ENCODE peak calls at places on chromosomes 4 and X, in six cellular contexts. One of them, this sample, is unnamed.

GRCh38 chr4:89929425-89930272 is 35.0 kb downstream of the MMRN1 start:
- DNase-seq in IMR-90: no peak
- DNase-seq in Peyer's patch: no peak
- DNase-seq in spleen: no peak
- DNase-seq in NB4: no peak
- DNase-seq in tibial nerve: no peak
- DNase-seq in this sample: no peak

GRCh38 chr4:52358855-52359254 is 300.2 kb downstream of the USP46 start:
- DNase-seq in tibial nerve: no peak
- DNase-seq in IMR-90: no peak
- DNase-seq in NB4: no peak
- DNase-seq in Peyer's patch: no peak
- DNase-seq in spleen: no peak
- DNase-seq in this sample: no peak

GRCh38 chr4:85952982-85953650 is 406.7 kb downstream of the MAPK10 start:
- DNase-seq in IMR-90: no peak
- DNase-seq in NB4: no peak
- DNase-seq in tibial nerve: no peak
- DNase-seq in spleen: no peak
- DNase-seq in Peyer's patch: no peak
- DNase-seq in this sample: no peak

GRCh38 chr4:109009909-109010308 is 247.1 kb upstream of the ETNPPL start:
- DNase-seq in Peyer's patch: no peak
- DNase-seq in NB4: no peak
- DNase-seq in IMR-90: peak; percentile 84
- DNase-seq in spleen: no peak
- DNase-seq in tibial nerve: no peak
- DNase-seq in this sample: no peak

GRCh38 chrX:57329008-57329407 is 42.5 kb downstream of the FAAH2 start:
- DNase-seq in spleen: no peak
- DNase-seq in Peyer's patch: no peak
- DNase-seq in IMR-90: no peak
- DNase-seq in tibial nerve: no peak
- DNase-seq in NB4: peak; percentile 1
- DNase-seq in this sample: no peak

GRCh38 chr4:114015444-114015899 is 36.0 kb upstream of the ARSJ start:
- DNase-seq in Peyer's patch: no peak
- DNase-seq in NB4: no peak
- DNase-seq in IMR-90: peak; percentile 99
- DNase-seq in spleen: no peak
- DNase-seq in tibial nerve: no peak
- DNase-seq in this sample: no peak

GRCh38 chrX:131146702-131147101 is 88.6 kb downstream of the ARHGAP36 start:
- DNase-seq in spleen: no peak
- DNase-seq in tibial nerve: no peak
- DNase-seq in Peyer's patch: no peak
- DNase-seq in IMR-90: no peak
- DNase-seq in NB4: no peak
- DNase-seq in this sample: no peak

GRCh38 chr4:153205757-153206156 is 1.5 kb downstream of the TRIM2 start:
- DNase-seq in tibial nerve: no peak
- DNase-seq in IMR-90: no peak
- DNase-seq in Peyer's patch: peak; percentile 77
- DNase-seq in spleen: no peak
- DNase-seq in NB4: no peak
- DNase-seq in this sample: no peak

GRCh38 chrX:150683536-150684146 is 9.6 kb upstream of the MTMR1 start:
- DNase-seq in IMR-90: peak; percentile 33
- DNase-seq in NB4: peak; percentile 57
- DNase-seq in spleen: no peak
- DNase-seq in tibial nerve: no peak
- DNase-seq in Peyer's patch: no peak
- DNase-seq in this sample: no peak

GRCh38 chr4:42570221-42570620 is 86.7 kb downstream of the ATP8A1 start:
- DNase-seq in spleen: no peak
- DNase-seq in tibial nerve: no peak
- DNase-seq in NB4: no peak
- DNase-seq in IMR-90: no peak
- DNase-seq in Peyer's patch: no peak
- DNase-seq in this sample: peak; percentile 63

GRCh38 chr4:101277661-101278060 is 69.7 kb downstream of the PPP3CA start:
- DNase-seq in spleen: no peak
- DNase-seq in IMR-90: peak; percentile 81
- DNase-seq in tibial nerve: no peak
- DNase-seq in Peyer's patch: no peak
- DNase-seq in NB4: no peak
- DNase-seq in this sample: no peak

GRCh38 chr4:95601342-95601741 is 52.6 kb upstream of the UNC5C start:
- DNase-seq in NB4: peak; percentile 47
- DNase-seq in tibial nerve: no peak
- DNase-seq in IMR-90: no peak
- DNase-seq in Peyer's patch: no peak
- DNase-seq in spleen: no peak
- DNase-seq in this sample: no peak

GRCh38 chrX:140701480-140701879 is 8.1 kb upstream of the LINC00632 start:
- DNase-seq in Peyer's patch: no peak
- DNase-seq in IMR-90: peak; percentile 37
- DNase-seq in spleen: no peak
- DNase-seq in tibial nerve: no peak
- DNase-seq in NB4: peak; percentile 31
- DNase-seq in this sample: no peak

GRCh38 chrX:16953606-16954211 is 7.3 kb downstream of the REPS2 start:
- DNase-seq in spleen: no peak
- DNase-seq in Peyer's patch: no peak
- DNase-seq in tibial nerve: no peak
- DNase-seq in IMR-90: no peak
- DNase-seq in NB4: peak; percentile 16
- DNase-seq in this sample: no peak

GRCh38 chrX:118156254-118156952 is 39.8 kb upstream of the KLHL13 start:
- DNase-seq in Peyer's patch: no peak
- DNase-seq in NB4: no peak
- DNase-seq in spleen: no peak
- DNase-seq in IMR-90: no peak
- DNase-seq in tibial nerve: no peak
- DNase-seq in this sample: no peak

GRCh38 chr4:37951465-37952352 is 8.5 kb upstream of the PTTG2 start:
- DNase-seq in tibial nerve: no peak
- DNase-seq in IMR-90: no peak
- DNase-seq in spleen: no peak
- DNase-seq in NB4: no peak
- DNase-seq in Peyer's patch: no peak
- DNase-seq in this sample: no peak

GRCh38 chr4:137125011-137125410 is 407.3 kb downstream of the PCDH18 start:
- DNase-seq in IMR-90: peak; percentile 55
- DNase-seq in NB4: peak; percentile 8
- DNase-seq in spleen: no peak
- DNase-seq in tibial nerve: no peak
- DNase-seq in Peyer's patch: no peak
- DNase-seq in this sample: no peak
- H3K4me3 ChIP-seq in IMR-90: peak overlapping the region; percentile 44
- H3K4me3 ChIP-seq in NB4: no peak overlapping the region
- H3K4me3 ChIP-seq in spleen: peak overlapping the region; percentile 8
- H3K4me3 ChIP-seq in tibial nerve: peak overlapping the region; percentile 36
- H3K4me3 ChIP-seq in Peyer's patch: no peak overlapping the region
- H3K4me3 ChIP-seq in this sample: peak overlapping the region; percentile 38

GRCh38 chrX:45623266-45623665 is 422.6 kb upstream of the DIPK2B start:
- DNase-seq in Peyer's patch: no peak
- DNase-seq in NB4: no peak
- DNase-seq in tibial nerve: no peak
- DNase-seq in IMR-90: peak; percentile 91
- DNase-seq in spleen: no peak
- DNase-seq in this sample: no peak
- TF ChIP-seq POLR2A in Peyer's patch: no peak
- TF ChIP-seq POLR2A in NB4: no peak
- TF ChIP-seq POLR2A in tibial nerve: no peak
- TF ChIP-seq POLR2A in IMR-90: no peak
- TF ChIP-seq POLR2A in spleen: no peak
- TF ChIP-seq POLR2A in this sample: no peak

GRCh38 chr4:84803121-84803520 is 163.4 kb downstream of the WDFY3 start:
- DNase-seq in Peyer's patch: no peak
- DNase-seq in tibial nerve: no peak
- DNase-seq in IMR-90: no peak
- DNase-seq in spleen: no peak
- DNase-seq in NB4: no peak
- DNase-seq in this sample: no peak

GRCh38 chr4:84800256-84800655 is 166.2 kb downstream of the WDFY3 start:
- DNase-seq in tibial nerve: no peak
- DNase-seq in IMR-90: peak; percentile 54
- DNase-seq in spleen: no peak
- DNase-seq in NB4: no peak
- DNase-seq in Peyer's patch: no peak
- DNase-seq in this sample: no peak

GRCh38 chr4:84808332-84808731 is 158.2 kb downstream of the WDFY3 start:
- DNase-seq in IMR-90: no peak
- DNase-seq in NB4: no peak
- DNase-seq in tibial nerve: no peak
- DNase-seq in spleen: no peak
- DNase-seq in Peyer's patch: no peak
- DNase-seq in this sample: no peak

GRCh38 chr4:84803720-84804119 is 162.8 kb downstream of the WDFY3 start:
- DNase-seq in tibial nerve: no peak
- DNase-seq in NB4: no peak
- DNase-seq in Peyer's patch: no peak
- DNase-seq in IMR-90: peak; percentile 63
- DNase-seq in spleen: no peak
- DNase-seq in this sample: no peak

GRCh38 chr4:84804126-84804525 is 162.4 kb downstream of the WDFY3 start:
- DNase-seq in tibial nerve: no peak
- DNase-seq in Peyer's patch: no peak
- DNase-seq in spleen: no peak
- DNase-seq in NB4: no peak
- DNase-seq in IMR-90: peak; percentile 61
- DNase-seq in this sample: no peak
- H3K4me3 ChIP-seq in tibial nerve: no peak overlapping the region
- H3K4me3 ChIP-seq in Peyer's patch: no peak overlapping the region
- H3K4me3 ChIP-seq in spleen: no peak overlapping the region
- H3K4me3 ChIP-seq in NB4: no peak overlapping the region
- H3K4me3 ChIP-seq in IMR-90: no peak overlapping the region
- H3K4me3 ChIP-seq in this sample: no peak overlapping the region

GRCh38 chr4:165325732-165326512 is 1.5 kb upstream of the MSMO1 start:
- DNase-seq in NB4: peak; percentile 84
- DNase-seq in spleen: no peak
- DNase-seq in tibial nerve: no peak
- DNase-seq in IMR-90: peak; percentile 93
- DNase-seq in Peyer's patch: no peak
- DNase-seq in this sample: no peak

GRCh38 chr4:165328708-165329107 is 1.2 kb downstream of the MSMO1 start:
- DNase-seq in spleen: no peak
- DNase-seq in Peyer's patch: no peak
- DNase-seq in tibial nerve: no peak
- DNase-seq in IMR-90: no peak
- DNase-seq in NB4: no peak
- DNase-seq in this sample: no peak

GRCh38 chr4:165328101-165328425 is 594 bp downstream of the MSMO1 start:
- DNase-seq in IMR-90: no peak
- DNase-seq in tibial nerve: no peak
- DNase-seq in spleen: no peak
- DNase-seq in Peyer's patch: no peak
- DNase-seq in NB4: no peak
- DNase-seq in this sample: no peak

GRCh38 chr4:165326831-165327210 is 648 bp upstream of the MSMO1 start:
- DNase-seq in tibial nerve: no peak
- DNase-seq in IMR-90: peak; percentile 9
- DNase-seq in spleen: peak; percentile 77
- DNase-seq in NB4: peak; percentile 52
- DNase-seq in Peyer's patch: peak; percentile 71
- DNase-seq in this sample: no peak

GRCh38 chr4:165327211-165328100 is at the start of gene MSMO1:
- DNase-seq in Peyer's patch: peak; percentile 100
- DNase-seq in NB4: peak; percentile 99
- DNase-seq in tibial nerve: peak; percentile 97
- DNase-seq in spleen: peak; percentile 100
- DNase-seq in IMR-90: peak; percentile 99
- DNase-seq in this sample: peak; percentile 99
- TF ChIP-seq POLR2A in Peyer's patch: peak; percentile 88
- TF ChIP-seq POLR2A in NB4: peak; percentile 65
- TF ChIP-seq POLR2A in tibial nerve: peak; percentile 39
- TF ChIP-seq POLR2A in spleen: peak; percentile 89
- TF ChIP-seq POLR2A in IMR-90: peak; percentile 69
- TF ChIP-seq POLR2A in this sample: peak; percentile 70

DNA sequence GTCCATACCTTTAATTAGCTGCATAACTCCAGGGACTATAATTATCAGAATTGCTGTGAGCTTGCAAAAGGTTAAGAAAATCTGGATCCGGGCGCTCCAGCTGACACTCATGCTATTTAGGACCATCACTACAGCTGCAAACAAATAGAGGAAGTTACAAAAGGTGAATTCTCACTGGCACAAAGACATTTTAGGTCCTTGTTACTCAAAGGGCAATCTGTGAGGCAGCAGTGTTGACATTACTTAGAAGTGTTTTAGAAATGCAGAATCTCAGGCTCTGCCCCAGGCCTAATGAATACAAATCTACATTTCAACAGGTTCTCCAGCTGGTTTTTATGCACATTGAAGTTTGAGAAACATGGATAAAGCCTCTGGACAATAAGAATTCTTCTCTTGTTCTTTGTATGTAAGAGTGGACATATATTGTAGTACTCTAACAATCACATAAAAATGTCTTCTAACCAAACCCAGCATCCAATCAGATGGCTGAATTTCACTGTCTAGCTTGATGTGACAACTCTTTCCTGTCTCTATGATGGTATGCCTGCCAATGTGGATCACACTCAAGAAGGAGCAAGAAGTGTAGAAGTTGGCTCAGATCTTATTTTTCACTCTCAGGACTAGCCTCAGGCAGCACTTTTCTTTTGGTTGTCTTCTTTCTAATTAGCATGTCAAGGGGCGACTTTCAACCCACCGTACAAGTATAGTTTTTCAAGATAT is 18.8 kb downstream of the SLC7A11 start:
- DNase-seq in Peyer's patch: no peak
- DNase-seq in spleen: no peak
- DNase-seq in NB4: peak; percentile 28
- DNase-seq in tibial nerve: no peak
- DNase-seq in IMR-90: no peak
- DNase-seq in this sample: no peak
- H3K4me3 ChIP-seq in Peyer's patch: no peak overlapping the region
- H3K4me3 ChIP-seq in spleen: no peak overlapping the region
- H3K4me3 ChIP-seq in NB4: no peak overlapping the region
- H3K4me3 ChIP-seq in tibial nerve: no peak overlapping the region
- H3K4me3 ChIP-seq in IMR-90: no peak overlapping the region
- H3K4me3 ChIP-seq in this sample: no peak overlapping the region

DNA sequence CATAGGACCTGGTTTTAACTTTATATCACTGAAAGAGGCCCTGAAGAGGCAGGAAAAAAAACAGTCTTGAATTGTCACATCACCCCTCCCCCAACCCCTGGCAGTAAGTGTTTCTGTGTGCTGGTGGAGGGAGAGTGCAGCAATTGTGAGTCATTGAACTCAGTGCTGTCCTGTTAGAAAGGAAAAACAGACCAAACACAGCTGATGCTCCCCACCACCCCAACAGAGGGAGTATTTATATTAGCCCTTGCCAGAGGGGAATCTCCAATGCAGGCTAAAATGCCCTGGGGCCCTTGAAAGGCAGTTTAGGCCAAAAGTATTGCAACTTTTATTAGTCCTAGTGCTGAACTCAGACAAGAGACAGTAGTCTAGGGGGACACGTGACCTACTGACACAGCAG is 197.8 kb upstream of the AGTR2 start:
- DNase-seq in spleen: no peak
- DNase-seq in NB4: no peak
- DNase-seq in tibial nerve: no peak
- DNase-seq in IMR-90: no peak
- DNase-seq in Peyer's patch: no peak
- DNase-seq in this sample: no peak
- TF ChIP-seq POLR2A in spleen: no peak
- TF ChIP-seq POLR2A in NB4: no peak
- TF ChIP-seq POLR2A in tibial nerve: no peak
- TF ChIP-seq POLR2A in IMR-90: no peak
- TF ChIP-seq POLR2A in Peyer's patch: no peak
- TF ChIP-seq POLR2A in this sample: no peak

This sample was measured in breast epithelium.